ENCODE peak calls at places on chromosomes 7 and 10, in nine cellular contexts. Z is brain microvascular endothelial cell, U is heart left ventricle, D is GM12865, L is astrocyte, I is neural progenitor cell, X is prostate gland, B is ovary, Y is endothelial cell of umbilical vein. H is an unnamed sample.

GRCh38 chr7:110177463-110177862 is 913.5 kb upstream of the LRRN3 start:
- DNase-seq in I (no peak), Z (no peak), X (no peak), B (no peak), D (no peak), Y (no peak), U (no peak), L (no peak), H (no peak)

GRCh38 chr10:99630991-99631390 is 10.8 kb upstream of the SLC25A28 start:
- DNase-seq in D (no peak), I (no peak), Z (no peak), L (peak; percentile 48), B (no peak), X (no peak), U (no peak), Y (peak; percentile 24), H (no peak)

GRCh38 chr7:4805110-4805978 is 29.9 kb downstream of the AP5Z1 start:
- DNase-seq in Z (no peak), X (no peak), U (no peak), B (no peak), D (no peak), I (no peak), Y (no peak), L (no peak), H (no peak)

GRCh38 chr7:133904766-133905165 is 222.4 kb upstream of the LRGUK start:
- DNase-seq in B (no peak), I (no peak), Z (no peak), U (no peak), D (no peak), X (no peak), Y (peak; percentile 23), L (no peak), H (no peak)

GRCh38 chr10:131963811-131964210 is 17.9 kb downstream of the BNIP3 start:
- DNase-seq in L (no peak), Y (no peak), U (no peak), B (no peak), X (no peak), D (no peak), I (no peak), Z (no peak), H (no peak)

GRCh38 chr10:124106241-124106905 is 13.0 kb upstream of the CHST15 start:
- DNase-seq in Z (peak; percentile 81), Y (peak; percentile 97), D (peak; percentile 88), U (no peak), I (no peak), B (peak; percentile 92), X (peak; percentile 80), L (peak; percentile 83), H (no peak)

GRCh38 chr7:7751243-7752092 is 33.1 kb upstream of the RPA3 start:
- DNase-seq in Y (no peak), B (no peak), D (no peak), I (no peak), U (no peak), X (no peak), L (no peak), Z (no peak), H (no peak)

GRCh38 chr7:16089801-16090200 is 331.5 kb downstream of the CRPPA start:
- DNase-seq in X (no peak), U (no peak), D (no peak), I (no peak), L (no peak), Y (no peak), B (no peak), Z (no peak), H (no peak)

GRCh38 chr10:12640026-12640425 is 290.7 kb downstream of the CAMK1D start:
- DNase-seq in Z (no peak), B (no peak), D (no peak), I (no peak), X (no peak), U (no peak), L (no peak), Y (no peak), H (no peak)

GRCh38 chr10:110840923-110841428 is 30.8 kb upstream of the PDCD4 start:
- DNase-seq in L (no peak), Y (no peak), X (no peak), D (no peak), Z (no peak), I (no peak), U (no peak), B (no peak), H (no peak)
- H3K4me3 ChIP-seq in L (no peak overlapping the region), Y (no peak overlapping the region), X (no peak overlapping the region), D (peak overlapping the region; percentile 82), Z (no peak overlapping the region), I (no peak overlapping the region), U (no peak overlapping the region), B (no peak overlapping the region), H (no peak overlapping the region)

DNA sequence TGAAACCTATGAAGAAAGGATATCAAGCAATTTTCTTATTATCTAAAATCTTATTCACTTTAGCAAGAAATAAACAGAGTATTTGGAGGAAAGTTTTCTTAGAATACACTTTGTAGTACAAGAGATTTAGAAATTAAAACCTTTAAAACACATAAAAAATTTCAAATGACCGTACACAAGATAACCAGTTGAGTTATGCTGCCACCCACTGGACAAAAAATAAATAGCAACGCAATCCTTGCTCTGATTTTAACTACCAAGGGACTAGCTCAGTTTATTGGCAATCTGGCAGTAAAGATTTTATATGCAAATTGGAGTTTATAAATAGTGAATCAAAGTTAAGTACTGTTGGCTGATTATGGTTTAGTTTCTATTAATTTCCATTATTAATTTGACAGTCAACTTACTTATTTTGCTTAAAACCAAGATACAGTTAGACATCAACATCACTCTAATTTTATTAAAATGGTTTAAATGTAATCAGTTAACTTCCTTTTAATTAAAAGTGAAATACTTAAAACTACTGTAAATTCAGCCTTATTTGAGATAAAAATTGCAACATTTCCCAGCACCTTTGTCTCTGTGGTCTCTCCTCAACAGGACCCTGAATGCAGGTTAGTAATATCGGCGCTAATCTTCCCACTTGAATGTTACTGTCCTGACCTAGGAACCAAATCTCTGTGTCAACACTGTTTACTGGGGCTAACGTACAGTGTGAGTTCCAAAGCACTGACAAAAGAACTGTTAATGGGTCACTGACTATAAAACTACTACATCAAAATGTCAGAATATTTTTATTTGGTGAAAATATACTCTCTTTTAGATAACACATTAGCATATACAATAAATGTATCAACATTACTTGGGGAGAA is 33.5 kb downstream of the CACUL1 start:
- DNase-seq in Z (peak; percentile 79), L (peak; percentile 9), B (no peak), X (peak; percentile 57), D (peak; percentile 61), I (peak; percentile 47), Y (peak; percentile 75), U (no peak), H (no peak)
- TF ChIP-seq CTCF in Z (peak; percentile 49), L (peak; percentile 90), B (peak; percentile 67), X (peak; percentile 84), D (peak; percentile 63), I (peak; percentile 92), Y (peak; percentile 47), U (peak; percentile 89), H (peak; percentile 51)

GRCh38 chr10:34905200-34905927 is 90.3 kb upstream of the PARD3 start:
- DNase-seq in U (no peak), B (no peak), L (no peak), D (no peak), I (peak; percentile 40), X (no peak), Z (no peak), Y (no peak), H (no peak)
- H3K4me3 ChIP-seq in U (no peak overlapping the region), B (no peak overlapping the region), L (no peak overlapping the region), D (no peak overlapping the region), I (no peak overlapping the region), X (no peak overlapping the region), Z (no peak overlapping the region), Y (no peak overlapping the region), H (no peak overlapping the region)

GRCh38 chr10:68604441-68604840 is 44.3 kb downstream of the TET1 start:
- DNase-seq in X (no peak), D (no peak), U (no peak), I (peak; percentile 5), L (peak; percentile 19), Y (no peak), Z (no peak), B (no peak), H (no peak)

GRCh38 chr10:68606918-68607317 is 46.8 kb downstream of the TET1 start:
- DNase-seq in Z (no peak), X (no peak), L (peak; percentile 42), U (no peak), B (no peak), Y (no peak), D (no peak), I (no peak), H (no peak)

GRCh38 chr10:68601490-68602265 is 41.5 kb downstream of the TET1 start:
- DNase-seq in X (no peak), B (no peak), D (peak; percentile 63), L (no peak), U (no peak), Y (no peak), I (no peak), Z (no peak), H (no peak)

GRCh38 chr10:68602434-68602833 is 42.3 kb downstream of the TET1 start:
- DNase-seq in I (no peak), D (no peak), B (no peak), Z (no peak), X (no peak), Y (no peak), U (no peak), L (no peak), H (no peak)

DNA sequence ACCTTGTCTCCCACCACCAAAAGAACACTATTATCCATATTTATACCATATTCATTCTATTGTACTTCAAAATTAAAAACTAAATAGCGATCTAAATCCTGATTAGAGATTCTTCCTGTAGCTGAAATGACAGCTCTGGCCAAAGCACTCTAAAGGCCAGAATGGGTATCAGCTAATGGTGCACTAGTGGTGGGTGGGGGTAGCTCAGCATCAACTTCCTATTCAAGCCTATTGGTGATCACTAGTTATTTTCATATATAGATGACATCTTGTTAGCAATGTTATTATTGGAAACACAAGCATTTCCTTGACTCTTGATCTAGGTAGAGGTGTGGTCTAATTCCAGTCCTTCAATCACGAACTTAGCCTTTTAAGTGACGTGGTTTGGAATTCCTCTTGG is 43.6 kb downstream of the TET1 start:
- DNase-seq in Z (no peak), D (no peak), L (no peak), B (no peak), I (no peak), Y (no peak), U (no peak), X (no peak), H (no peak)
- TF ChIP-seq CTCF in Z (no peak), D (no peak), L (no peak), B (no peak), I (no peak), Y (no peak), U (no peak), X (no peak), H (no peak)

H was measured in AG04449.